ENCODE peak calls at places on chromosomes 13 and 19, in ten cellular contexts. One of them, this sample, is unnamed. For H3K36me3 and H3K27me3, the result is how much of the 10 kb centered on the place peaks cover.

GRCh38 chr13:113926301-113926761 is 47.5 kb downstream of the C13orf46 start:
- DNase-seq in fibroblast of lung: no peak
- DNase-seq in BJ: peak
- DNase-seq in endodermal cell: no peak
- DNase-seq in PC-9: no peak
- DNase-seq in heart right ventricle: no peak
- DNase-seq in heart left ventricle: no peak
- DNase-seq in adrenal gland: peak
- DNase-seq in A673: no peak
- DNase-seq in cardiac muscle cell: peak
- DNase-seq in this sample: no peak

GRCh38 chr13:33945477-33945876 is 127.5 kb downstream of the RFC3 start:
- DNase-seq in fibroblast of lung: peak
- DNase-seq in BJ: no peak
- DNase-seq in endodermal cell: no peak
- DNase-seq in PC-9: no peak
- DNase-seq in heart right ventricle: no peak
- DNase-seq in heart left ventricle: no peak
- DNase-seq in adrenal gland: no peak
- DNase-seq in A673: no peak
- DNase-seq in cardiac muscle cell: no peak
- DNase-seq in this sample: no peak

GRCh38 chr13:63690672-63691071 is 2275.0 kb upstream of the PCDH20 start:
- DNase-seq in fibroblast of lung: no peak
- DNase-seq in BJ: no peak
- DNase-seq in endodermal cell: no peak
- DNase-seq in PC-9: no peak
- DNase-seq in heart right ventricle: no peak
- DNase-seq in heart left ventricle: no peak
- DNase-seq in adrenal gland: no peak
- DNase-seq in A673: no peak
- DNase-seq in cardiac muscle cell: no peak
- DNase-seq in this sample: no peak

GRCh38 chr13:113579686-113580085 is 4.9 kb upstream of the TFDP1 start:
- DNase-seq in fibroblast of lung: no peak
- DNase-seq in BJ: no peak
- DNase-seq in endodermal cell: peak
- DNase-seq in PC-9: no peak
- DNase-seq in heart right ventricle: no peak
- DNase-seq in heart left ventricle: no peak
- DNase-seq in adrenal gland: no peak
- DNase-seq in A673: no peak
- DNase-seq in cardiac muscle cell: no peak
- DNase-seq in this sample: no peak

GRCh38 chr19:38392707-38393308 is 4.3 kb downstream of the SPRED3 start:
- DNase-seq in fibroblast of lung: peak
- DNase-seq in BJ: no peak
- DNase-seq in endodermal cell: no peak
- DNase-seq in PC-9: no peak
- DNase-seq in heart right ventricle: no peak
- DNase-seq in heart left ventricle: no peak
- DNase-seq in adrenal gland: no peak
- DNase-seq in A673: no peak
- DNase-seq in cardiac muscle cell: peak
- DNase-seq in this sample: no peak

GRCh38 chr19:55046975-55047622 is 9.0 kb upstream of the GP6 start:
- DNase-seq in fibroblast of lung: no peak
- DNase-seq in BJ: no peak
- DNase-seq in endodermal cell: no peak
- DNase-seq in PC-9: no peak
- DNase-seq in heart right ventricle: no peak
- DNase-seq in heart left ventricle: no peak
- DNase-seq in adrenal gland: no peak
- DNase-seq in A673: no peak
- DNase-seq in cardiac muscle cell: no peak
- DNase-seq in this sample: no peak

GRCh38 chr19:19662866-19663291 is 597 bp downstream of the ATP13A1 start:
- DNase-seq in fibroblast of lung: no peak
- DNase-seq in BJ: no peak
- DNase-seq in endodermal cell: no peak
- DNase-seq in PC-9: no peak
- DNase-seq in heart right ventricle: no peak
- DNase-seq in heart left ventricle: no peak
- DNase-seq in adrenal gland: no peak
- DNase-seq in A673: no peak
- DNase-seq in cardiac muscle cell: peak
- DNase-seq in this sample: no peak

GRCh38 chr13:48412881-48413351 is at the start of gene LPAR6:
- DNase-seq in fibroblast of lung: peak
- DNase-seq in BJ: peak
- DNase-seq in endodermal cell: peak
- DNase-seq in PC-9: no peak
- DNase-seq in heart right ventricle: no peak
- DNase-seq in heart left ventricle: peak
- DNase-seq in adrenal gland: no peak
- DNase-seq in A673: peak
- DNase-seq in cardiac muscle cell: peak
- DNase-seq in this sample: no peak

GRCh38 chr13:48161530-48162179 is 66.8 kb upstream of the MED4 start:
- DNase-seq in fibroblast of lung: no peak
- DNase-seq in BJ: no peak
- DNase-seq in endodermal cell: no peak
- DNase-seq in PC-9: no peak
- DNase-seq in heart right ventricle: peak
- DNase-seq in heart left ventricle: peak
- DNase-seq in adrenal gland: peak
- DNase-seq in A673: no peak
- DNase-seq in cardiac muscle cell: no peak
- DNase-seq in this sample: no peak

GRCh38 chr13:76820759-76821158 is 65.4 kb downstream of the KCTD12 start:
- DNase-seq in fibroblast of lung: no peak
- DNase-seq in BJ: no peak
- DNase-seq in endodermal cell: no peak
- DNase-seq in PC-9: no peak
- DNase-seq in heart right ventricle: peak
- DNase-seq in heart left ventricle: peak
- DNase-seq in adrenal gland: no peak
- DNase-seq in A673: no peak
- DNase-seq in cardiac muscle cell: peak
- DNase-seq in this sample: no peak

GRCh38 chr19:8366121-8366581 is 2.2 kb downstream of the ANGPTL4 start:
- DNase-seq in fibroblast of lung: no peak
- DNase-seq in BJ: no peak
- DNase-seq in endodermal cell: no peak
- DNase-seq in PC-9: no peak
- DNase-seq in heart right ventricle: no peak
- DNase-seq in heart left ventricle: no peak
- DNase-seq in adrenal gland: no peak
- DNase-seq in A673: no peak
- DNase-seq in cardiac muscle cell: peak
- DNase-seq in this sample: no peak
- H3K4me3 ChIP-seq in fibroblast of lung: no peak
- H3K4me3 ChIP-seq in BJ: no peak
- H3K4me3 ChIP-seq in endodermal cell: no peak
- H3K4me3 ChIP-seq in PC-9: no peak
- H3K4me3 ChIP-seq in heart right ventricle: no peak
- H3K4me3 ChIP-seq in heart left ventricle: no peak
- H3K4me3 ChIP-seq in adrenal gland: no peak
- H3K4me3 ChIP-seq in A673: no peak
- H3K4me3 ChIP-seq in cardiac muscle cell: no peak
- H3K4me3 ChIP-seq in this sample: no peak

GRCh38 chr13:29532136-29532535 is 63.4 kb downstream of the SLC7A1 start:
- DNase-seq in fibroblast of lung: peak
- DNase-seq in BJ: peak
- DNase-seq in endodermal cell: no peak
- DNase-seq in PC-9: no peak
- DNase-seq in heart right ventricle: no peak
- DNase-seq in heart left ventricle: no peak
- DNase-seq in adrenal gland: no peak
- DNase-seq in A673: no peak
- DNase-seq in cardiac muscle cell: no peak
- DNase-seq in this sample: no peak
- H3K36me3 ChIP-seq in fibroblast of lung: under half
- H3K36me3 ChIP-seq in BJ: under half
- H3K36me3 ChIP-seq in endodermal cell: under half
- H3K36me3 ChIP-seq in PC-9: under half
- H3K36me3 ChIP-seq in heart right ventricle: under half
- H3K36me3 ChIP-seq in heart left ventricle: under half
- H3K36me3 ChIP-seq in adrenal gland: under half
- H3K36me3 ChIP-seq in A673: half or more
- H3K36me3 ChIP-seq in cardiac muscle cell: under half
- H3K36me3 ChIP-seq in this sample: under half

GRCh38 chr19:47446534-47447469 is 24.9 kb downstream of the SLC8A2 start:
- DNase-seq in fibroblast of lung: no peak
- DNase-seq in BJ: no peak
- DNase-seq in endodermal cell: peak
- DNase-seq in PC-9: peak
- DNase-seq in heart right ventricle: no peak
- DNase-seq in heart left ventricle: no peak
- DNase-seq in adrenal gland: peak
- DNase-seq in A673: peak
- DNase-seq in cardiac muscle cell: peak
- DNase-seq in this sample: no peak

GRCh38 chr19:47445937-47446402 is 25.7 kb downstream of the SLC8A2 start:
- DNase-seq in fibroblast of lung: no peak
- DNase-seq in BJ: no peak
- DNase-seq in endodermal cell: peak
- DNase-seq in PC-9: peak
- DNase-seq in heart right ventricle: no peak
- DNase-seq in heart left ventricle: no peak
- DNase-seq in adrenal gland: peak
- DNase-seq in A673: peak
- DNase-seq in cardiac muscle cell: peak
- DNase-seq in this sample: peak

GRCh38 chr19:47448360-47448727 is 23.3 kb downstream of the SLC8A2 start:
- DNase-seq in fibroblast of lung: no peak
- DNase-seq in BJ: no peak
- DNase-seq in endodermal cell: no peak
- DNase-seq in PC-9: no peak
- DNase-seq in heart right ventricle: no peak
- DNase-seq in heart left ventricle: no peak
- DNase-seq in adrenal gland: no peak
- DNase-seq in A673: no peak
- DNase-seq in cardiac muscle cell: no peak
- DNase-seq in this sample: no peak

GRCh38 chr19:47445527-47445926 is 26.2 kb downstream of the SLC8A2 start:
- DNase-seq in fibroblast of lung: no peak
- DNase-seq in BJ: no peak
- DNase-seq in endodermal cell: no peak
- DNase-seq in PC-9: no peak
- DNase-seq in heart right ventricle: no peak
- DNase-seq in heart left ventricle: no peak
- DNase-seq in adrenal gland: no peak
- DNase-seq in A673: no peak
- DNase-seq in cardiac muscle cell: no peak
- DNase-seq in this sample: no peak

DNA sequence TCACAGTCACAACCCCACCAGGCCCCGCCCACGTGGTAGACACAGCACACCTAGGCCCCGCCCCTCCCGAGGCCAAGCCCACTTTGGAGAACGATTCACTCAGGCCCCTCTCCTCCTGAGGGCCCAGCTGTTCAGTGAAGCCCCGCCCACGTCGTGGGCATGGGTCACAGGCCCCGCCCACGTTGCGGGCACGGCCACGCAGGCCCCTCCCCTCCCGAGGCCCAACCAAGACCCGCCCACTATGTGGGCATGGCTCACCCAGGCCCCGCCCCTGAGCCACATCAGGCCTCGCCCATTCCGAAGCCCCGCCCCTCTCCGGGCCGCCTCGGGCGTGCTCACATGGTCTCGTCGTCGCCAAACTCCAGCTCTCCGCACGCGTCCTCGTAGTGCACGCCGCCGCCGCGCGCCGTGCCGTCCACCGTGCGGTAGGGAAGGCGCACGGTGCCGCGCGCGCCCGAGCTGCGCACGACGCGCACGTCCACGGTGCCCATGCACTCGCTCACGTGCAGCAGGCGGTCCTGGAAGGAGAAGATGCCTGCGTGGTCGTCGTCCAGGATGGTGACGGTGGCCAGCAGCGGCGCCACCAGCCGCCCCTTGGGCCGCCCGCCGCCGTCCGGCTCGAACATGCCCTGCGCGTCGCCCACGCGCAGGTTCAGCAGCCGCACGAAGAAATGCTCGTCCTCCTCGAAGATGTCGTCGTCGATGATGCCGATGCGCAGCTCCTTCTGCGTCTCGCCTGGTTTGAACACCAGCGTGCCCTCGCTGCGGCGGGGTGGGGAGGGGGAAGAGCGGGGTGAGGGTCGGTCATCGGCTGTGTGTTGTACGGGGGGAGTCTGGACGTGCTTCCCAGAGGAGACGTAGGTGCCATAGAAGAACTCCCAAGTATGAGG is 24.0 kb downstream of the SLC8A2 start:
- DNase-seq in fibroblast of lung: peak
- DNase-seq in BJ: no peak
- DNase-seq in endodermal cell: peak
- DNase-seq in PC-9: peak
- DNase-seq in heart right ventricle: peak
- DNase-seq in heart left ventricle: no peak
- DNase-seq in adrenal gland: peak
- DNase-seq in A673: peak
- DNase-seq in cardiac muscle cell: peak
- DNase-seq in this sample: no peak
- H3K27me3 ChIP-seq in fibroblast of lung: half or more
- H3K27me3 ChIP-seq in BJ: under half
- H3K27me3 ChIP-seq in endodermal cell: half or more
- H3K27me3 ChIP-seq in PC-9: half or more
- H3K27me3 ChIP-seq in heart right ventricle: half or more
- H3K27me3 ChIP-seq in heart left ventricle: half or more
- H3K27me3 ChIP-seq in adrenal gland: under half
- H3K27me3 ChIP-seq in A673: under half
- H3K27me3 ChIP-seq in cardiac muscle cell: under half
- H3K27me3 ChIP-seq in this sample: under half

DNA sequence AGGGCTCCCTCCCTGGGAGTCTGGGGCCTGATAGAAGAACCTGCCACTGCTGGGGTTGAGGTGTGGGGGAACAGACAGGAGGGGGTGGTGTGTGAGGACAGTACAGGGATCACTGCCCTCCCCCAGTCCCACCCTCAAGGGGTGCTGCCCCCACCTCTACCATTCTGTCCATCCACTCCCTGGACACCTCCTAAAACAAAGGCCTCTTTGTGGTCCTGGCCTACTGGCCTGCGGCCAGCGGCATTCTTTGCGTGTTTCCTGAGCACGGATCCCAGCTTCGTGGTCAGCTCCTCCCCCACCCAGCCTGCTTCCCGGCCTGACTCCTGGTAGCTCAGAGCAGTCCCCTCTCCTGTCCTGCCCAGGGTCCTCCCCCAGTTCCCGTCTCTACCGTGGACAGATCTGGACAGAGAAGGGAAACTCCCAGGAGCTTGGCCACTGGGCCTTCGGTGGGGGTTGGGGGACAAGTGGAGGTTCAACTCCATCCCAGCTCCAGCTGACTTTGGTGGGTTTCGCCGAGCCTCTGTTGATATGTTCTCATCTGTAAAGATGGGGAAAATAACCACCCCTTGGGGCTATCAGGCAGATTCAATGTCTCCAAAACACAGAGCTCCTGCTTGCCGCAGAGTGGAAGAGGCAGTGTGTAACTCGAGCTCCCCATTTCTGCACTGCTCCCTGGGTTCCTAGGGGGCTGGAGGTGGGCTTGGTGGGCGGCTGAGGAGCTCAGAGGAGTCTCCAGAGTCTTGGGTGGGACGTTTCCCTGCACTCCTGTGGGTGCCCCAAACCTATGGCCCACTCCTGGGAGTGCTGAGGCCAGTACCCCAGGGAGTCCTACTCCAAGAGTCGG is 48.7 kb downstream of the LYL1 start:
- DNase-seq in fibroblast of lung: peak
- DNase-seq in BJ: peak
- DNase-seq in endodermal cell: peak
- DNase-seq in PC-9: peak
- DNase-seq in heart right ventricle: peak
- DNase-seq in heart left ventricle: peak
- DNase-seq in adrenal gland: peak
- DNase-seq in A673: no peak
- DNase-seq in cardiac muscle cell: peak
- DNase-seq in this sample: no peak
- H3K4me3 ChIP-seq in fibroblast of lung: no peak
- H3K4me3 ChIP-seq in BJ: no peak
- H3K4me3 ChIP-seq in endodermal cell: no peak
- H3K4me3 ChIP-seq in PC-9: no peak
- H3K4me3 ChIP-seq in heart right ventricle: no peak
- H3K4me3 ChIP-seq in heart left ventricle: no peak
- H3K4me3 ChIP-seq in adrenal gland: no peak
- H3K4me3 ChIP-seq in A673: no peak
- H3K4me3 ChIP-seq in cardiac muscle cell: no peak
- H3K4me3 ChIP-seq in this sample: no peak

This sample was measured in GM06990.